ENCODE peak calls at places on chromosomes 12 and 14, in five cellular contexts. I is Right ventricle myocardium superior, M is dermis blood vessel endothelial cell, U is thoracic aorta, E is cardiac fibroblast. D is an unnamed sample.

GRCh38 chr14:95132732-95133131 is 24.6 kb downstream of the DICER1 start:
- DNase-seq in I (no peak), M (no peak), U (no peak), E (peak; percentile 49), D (no peak)

GRCh38 chr14:71472281-71472960 is 459.8 kb upstream of the RGS6 start:
- DNase-seq in I (no peak), M (no peak), U (no peak), E (peak; percentile 59), D (no peak)

GRCh38 chr12:74537126-74537706 is 419 bp upstream of the ATXN7L3B start:
- DNase-seq in I (no peak), M (peak; percentile 66), U (no peak), E (peak; percentile 78), D (peak; percentile 72)

GRCh38 chr12:70364695-70365397 is 1.2 kb upstream of the KCNMB4 start:
- DNase-seq in I (no peak), M (no peak), U (no peak), E (no peak), D (no peak)

GRCh38 chr14:75025082-75025481 is 22.4 kb downstream of the EIF2B2 start:
- DNase-seq in I (no peak), M (peak; percentile 82), U (no peak), E (peak; percentile 67), D (peak; percentile 64)

GRCh38 chr14:23608454-23608853 is 27.7 kb upstream of the DHRS2 start:
- DNase-seq in I (peak; percentile 64), M (no peak), U (no peak), E (no peak), D (no peak)

GRCh38 chr12:34393821-34394150 is 371.5 kb downstream of the ALG10 start:
- DNase-seq in I (no peak), M (no peak), U (no peak), E (no peak), D (no peak)

GRCh38 chr12:88493651-88494050 is 86.6 kb downstream of the KITLG start:
- DNase-seq in I (no peak), M (no peak), U (no peak), E (peak; percentile 93), D (peak; percentile 86)

GRCh38 chr12:90909069-90909676 is 45.8 kb downstream of the CCER1 start:
- DNase-seq in I (no peak), M (peak; percentile 78), U (no peak), E (peak; percentile 77), D (peak; percentile 75)

GRCh38 chr14:69153848-69154208 is 909 bp upstream of the DCAF5 start:
- DNase-seq in I (peak; percentile 55), M (peak; percentile 50), U (no peak), E (peak; percentile 42), D (no peak)

GRCh38 chr12:105357162-105357691 is 26.7 kb downstream of the C12orf75 start:
- DNase-seq in I (no peak), M (no peak), U (no peak), E (peak; percentile 18), D (no peak)

GRCh38 chr12:112091563-112091962 is 17.0 kb downstream of the NAA25 start:
- DNase-seq in I (no peak), M (no peak), U (no peak), E (no peak), D (no peak)

GRCh38 chr14:58703149-58703509 is 65.4 kb downstream of the DACT1 start:
- DNase-seq in I (no peak), M (no peak), U (no peak), E (no peak), D (no peak)

GRCh38 chr12:123111498-123112165 is 39.3 kb downstream of the PITPNM2 start:
- DNase-seq in I (no peak), M (no peak), U (no peak), E (no peak), D (no peak)

GRCh38 chr12:46266382-46266791 is 2.5 kb downstream of the SLC38A1 start:
- DNase-seq in I (no peak), M (peak; percentile 60), U (no peak), E (peak; percentile 56), D (peak; percentile 69)

GRCh38 chr14:55720796-55721195 is 140.8 kb downstream of the KTN1 start:
- DNase-seq in I (no peak), M (no peak), U (no peak), E (no peak), D (no peak)

GRCh38 chr12:40158592-40159111 is 52.8 kb upstream of the SLC2A13 start:
- DNase-seq in I (no peak), M (no peak), U (no peak), E (peak; percentile 39), D (no peak)

GRCh38 chr14:90518941-90519256 is 122.1 kb downstream of the CALM1 start:
- DNase-seq in I (no peak), M (peak; percentile 66), U (no peak), E (peak; percentile 41), D (no peak)

GRCh38 chr12:105107497-105108371 is at the start of gene WASHC4:
- DNase-seq in I (peak; percentile 98), M (peak; percentile 95), U (peak; percentile 81), E (peak; percentile 90), D (peak; percentile 91)

GRCh38 chr12:78388461-78388860 is 476.1 kb upstream of the SYT1 start:
- DNase-seq in I (no peak), M (no peak), U (no peak), E (no peak), D (no peak)

GRCh38 chr12:96047621-96048211 is 12.3 kb upstream of the LTA4H start:
- DNase-seq in I (no peak), M (peak; percentile 69), U (no peak), E (peak; percentile 84), D (peak; percentile 68)

GRCh38 chr12:99195474-99195873 is 452.1 kb upstream of the GARIN6 start:
- DNase-seq in I (no peak), M (no peak), U (no peak), E (no peak), D (no peak)

GRCh38 chr14:87896393-87897380 is 96.3 kb downstream of the GALC start:
- DNase-seq in I (no peak), M (peak; percentile 71), U (no peak), E (peak; percentile 75), D (peak; percentile 75)

GRCh38 chr12:72925716-72926115 is 653.5 kb downstream of the TRHDE start:
- DNase-seq in I (no peak), M (no peak), U (no peak), E (no peak), D (no peak)

GRCh38 chr14:99518441-99519346 is 37.5 kb downstream of the CCNK start:
- DNase-seq in I (peak; percentile 86), M (peak; percentile 78), U (no peak), E (peak; percentile 61), D (peak; percentile 59)

GRCh38 chr12:7940906-7941305 is 4.9 kb upstream of the SLC2A3 start:
- DNase-seq in I (no peak), M (no peak), U (no peak), E (no peak), D (no peak)

GRCh38 chr14:101250336-101250947 is 310.9 kb upstream of the DIO3 start:
- DNase-seq in I (no peak), M (no peak), U (no peak), E (no peak), D (no peak)

GRCh38 chr14:90644882-90645281 is 171.3 kb downstream of the TTC7B start:
- DNase-seq in I (peak; percentile 70), M (no peak), U (no peak), E (peak; percentile 82), D (peak; percentile 86)

GRCh38 chr12:94039914-94040313 is 108.5 kb upstream of the PLXNC1 start:
- DNase-seq in I (no peak), M (peak; percentile 13), U (no peak), E (peak; percentile 86), D (peak; percentile 89)

GRCh38 chr12:93954160-93955112 is 193.9 kb upstream of the PLXNC1 start:
- DNase-seq in I (peak; percentile 70), M (no peak), U (no peak), E (peak; percentile 61), D (no peak)

GRCh38 chr14:97178781-97179180 is 381.6 kb downstream of the VRK1 start:
- DNase-seq in I (no peak), M (no peak), U (no peak), E (no peak), D (peak; percentile 1)

GRCh38 chr12:75602111-75602510 is 90.7 kb upstream of the KRR1 start:
- DNase-seq in I (no peak), M (no peak), U (no peak), E (no peak), D (no peak)

GRCh38 chr14:92426237-92426636 is 87.3 kb upstream of the RIN3 start:
- DNase-seq in I (no peak), M (no peak), U (no peak), E (peak; percentile 48), D (peak; percentile 53)

GRCh38 chr12:14618990-14619389 is 51.3 kb upstream of the PLBD1 start:
- DNase-seq in I (no peak), M (peak; percentile 41), U (no peak), E (peak; percentile 59), D (peak; percentile 53)

GRCh38 chr12:2300886-2301285 is 248.1 kb downstream of the CACNA1C start:
- DNase-seq in I (no peak), M (no peak), U (no peak), E (no peak), D (no peak)

D was measured in fibroblast of pulmonary artery.